ENCODE peak calls at places on chromosome 12, in nine cellular contexts. A is mesothelial cell of epicardium, T is H4, D is HS-5, M is pancreas, E is NCI-H2081, Y is SW480, K is GDM1, H is progenitor cell of endocrine pancreas. C is an unnamed sample.

GRCh38 chr12:99706736-99707473 is 59.4 kb downstream of the GARIN6 start:
- DNase-seq in H (no peak), T (no peak), M (no peak), E (no peak), D (no peak), Y (peak), A (no peak), K (no peak), C (no peak)

GRCh38 chr12:3313655-3314305 is 177.2 kb upstream of the PRMT8 start:
- DNase-seq in Y (peak), H (no peak), M (peak), A (no peak), T (peak), D (no peak), K (no peak), E (peak), C (no peak)

GRCh38 chr12:18454330-18454729 is 193.0 kb downstream of the PIK3C2G start:
- DNase-seq in H (no peak), Y (no peak), D (no peak), A (no peak), K (no peak), M (no peak), T (no peak), E (no peak), C (no peak)

GRCh38 chr12:40946612-40947194 is 241.4 kb upstream of the PDZRN4 start:
- DNase-seq in Y (peak), M (no peak), D (no peak), H (no peak), E (peak), A (no peak), K (no peak), T (peak), C (no peak)

GRCh38 chr12:12349711-12350665 is at the start of gene MANSC1:
- DNase-seq in K (no peak), M (peak), H (peak), D (no peak), A (peak), Y (peak), T (no peak), E (peak), C (no peak)

GRCh38 chr12:121120323-121120722 is 12.4 kb upstream of the P2RX7 start:
- DNase-seq in M (no peak), T (no peak), E (no peak), A (no peak), K (no peak), H (no peak), D (no peak), Y (no peak), C (no peak)

GRCh38 chr12:65630555-65630954 is 193.7 kb upstream of the HMGA2 start:
- DNase-seq in E (no peak), K (no peak), M (no peak), T (no peak), D (no peak), Y (no peak), A (no peak), H (no peak), C (no peak)

GRCh38 chr12:16359512-16360491 is 12.4 kb downstream of the MGST1 start:
- DNase-seq in Y (no peak), E (peak), H (peak), D (no peak), M (peak), T (peak), A (peak), K (peak), C (no peak)

GRCh38 chr12:2248901-2249381 is 196.2 kb downstream of the CACNA1C start:
- DNase-seq in D (no peak), E (peak), Y (no peak), M (no peak), A (no peak), K (no peak), T (peak), H (no peak), C (no peak)

GRCh38 chr12:81043979-81044740 is 33.7 kb upstream of the ACSS3 start:
- DNase-seq in Y (no peak), D (no peak), H (no peak), K (no peak), M (no peak), T (no peak), E (no peak), A (no peak), C (no peak)

GRCh38 chr12:553216-554000 is 93.7 kb downstream of the B4GALNT3 start:
- DNase-seq in K (peak), Y (no peak), A (no peak), D (no peak), H (no peak), M (no peak), T (no peak), E (no peak), C (no peak)

GRCh38 chr12:7162691-7163114 is 26.8 kb upstream of the PEX5 start:
- DNase-seq in T (no peak), K (no peak), H (peak), E (peak), A (peak), M (peak), Y (peak), D (no peak), C (peak)

C was measured in foreskin keratinocyte.